ENCODE peak calls at places on chromosomes 13 and 19, in seven cellular contexts. Y is HepG2, E is K562, K is SK-N-SH, W is HCT116, M is H1, N is GM12878. V is an unnamed sample.

GRCh38 chr19:10518444-10519361 is 1.5 kb upstream of the S1PR5 start:
- DNase-seq in Y (no peak), E (no peak), K (peak; percentile 51), W (no peak), M (peak; percentile 59), N (no peak), V (no peak)

GRCh38 chr19:44303976-44304568 is 753 bp downstream of the ZNF235 start:
- DNase-seq in Y (no peak), E (peak; percentile 20), K (peak; percentile 62), W (no peak), M (no peak), N (no peak), V (peak; percentile 6)

GRCh38 chr19:49592486-49593232 is 1.7 kb downstream of the PRR12 start:
- DNase-seq in Y (no peak), E (peak; percentile 35), K (no peak), W (no peak), M (no peak), N (no peak), V (no peak)

GRCh38 chr19:17654993-17655392 is 33.2 kb downstream of the UNC13A start:
- DNase-seq in Y (no peak), E (peak; percentile 40), K (peak; percentile 62), W (peak; percentile 64), M (peak; percentile 61), N (no peak), V (peak; percentile 75)

GRCh38 chr19:50722248-50723013 is 733 bp upstream of the CLEC11A start:
- DNase-seq in Y (no peak), E (no peak), K (no peak), W (no peak), M (no peak), N (no peak), V (no peak)

GRCh38 chr13:74922963-74923362 is 559.0 kb downstream of the TBC1D4 start:
- DNase-seq in Y (no peak), E (no peak), K (no peak), W (no peak), M (no peak), N (no peak), V (no peak)

GRCh38 chr13:73403362-73404150 is 344.8 kb downstream of the KLF5 start:
- DNase-seq in Y (no peak), E (no peak), K (no peak), W (no peak), M (no peak), N (no peak), V (no peak)

GRCh38 chr13:111664060-111664459 is 343.6 kb downstream of the TEX29 start:
- DNase-seq in Y (no peak), E (no peak), K (no peak), W (no peak), M (peak; percentile 36), N (no peak), V (no peak)

GRCh38 chr13:36907801-36908200 is 12.2 kb downstream of the SMAD9 start:
- DNase-seq in Y (no peak), E (no peak), K (no peak), W (no peak), M (no peak), N (no peak), V (no peak)

GRCh38 chr19:45079063-45079910 is at the start of gene GEMIN7:
- DNase-seq in Y (peak; percentile 60), E (peak; percentile 85), K (peak; percentile 96), W (peak; percentile 44), M (peak; percentile 92), N (peak; percentile 64), V (no peak)

GRCh38 chr19:1857648-1858326 is 5.6 kb downstream of the KLF16 start:
- DNase-seq in Y (no peak), E (no peak), K (no peak), W (no peak), M (no peak), N (no peak), V (no peak)

GRCh38 chr19:2223959-2224358 is 12.2 kb downstream of the PLEKHJ1 start:
- DNase-seq in Y (no peak), E (no peak), K (no peak), W (no peak), M (no peak), N (no peak), V (no peak)

GRCh38 chr19:10107817-10108367 is 1.7 kb downstream of the PPAN start:
- DNase-seq in Y (no peak), E (no peak), K (no peak), W (no peak), M (no peak), N (no peak), V (no peak)

GRCh38 chr13:37360556-37360955 is 238.0 kb downstream of the POSTN start:
- DNase-seq in Y (no peak), E (no peak), K (no peak), W (no peak), M (no peak), N (no peak), V (no peak)

GRCh38 chr13:44431150-44431549 is 57.5 kb downstream of the SERP2 start:
- DNase-seq in Y (peak; percentile 70), E (no peak), K (no peak), W (no peak), M (peak; percentile 41), N (no peak), V (no peak)

GRCh38 chr19:2266183-2266993 is 10.2 kb upstream of the JSRP1 start:
- DNase-seq in Y (peak; percentile 58), E (peak; percentile 69), K (peak; percentile 46), W (no peak), M (no peak), N (peak; percentile 54), V (peak; percentile 69)

GRCh38 chr19:19506592-19506991 is 8.8 kb downstream of the TSSK6 start:
- DNase-seq in Y (no peak), E (no peak), K (no peak), W (no peak), M (no peak), N (no peak), V (no peak)

GRCh38 chr13:113183450-113184129 is 24.9 kb downstream of the PCID2 start:
- DNase-seq in Y (peak; percentile 85), E (no peak), K (no peak), W (no peak), M (no peak), N (no peak), V (no peak)

GRCh38 chr13:25391932-25392331 is 20.2 kb downstream of the ATP8A2 start:
- DNase-seq in Y (no peak), E (peak; percentile 41), K (no peak), W (no peak), M (no peak), N (no peak), V (no peak)

GRCh38 chr13:78160793-78161192 is 242.2 kb upstream of the EDNRB start:
- DNase-seq in Y (no peak), E (no peak), K (no peak), W (no peak), M (no peak), N (no peak), V (no peak)

GRCh38 chr19:7833225-7834156 is 3.5 kb downstream of the EVI5L start:
- DNase-seq in Y (peak; percentile 29), E (peak; percentile 37), K (no peak), W (peak; percentile 93), M (no peak), N (no peak), V (no peak)

GRCh38 chr19:5935473-5936307 is 21.6 kb downstream of the CAPS start:
- DNase-seq in Y (no peak), E (no peak), K (peak; percentile 74), W (no peak), M (no peak), N (no peak), V (no peak)

GRCh38 chr19:18804643-18805042 is 13.5 kb upstream of the COMP start:
- DNase-seq in Y (no peak), E (no peak), K (no peak), W (no peak), M (no peak), N (no peak), V (no peak)

GRCh38 chr13:76795701-76796695 is 90.2 kb downstream of the KCTD12 start:
- DNase-seq in Y (no peak), E (no peak), K (no peak), W (no peak), M (no peak), N (no peak), V (no peak)

GRCh38 chr13:30872685-30873443 is 33.2 kb upstream of the MEDAG start:
- DNase-seq in Y (peak; percentile 26), E (no peak), K (peak; percentile 55), W (no peak), M (no peak), N (no peak), V (no peak)
- TF ChIP-seq JUND in Y (no peak), E (no peak), K (peak; percentile 66), W (no peak), M (peak; percentile 70), N (no peak), V (no peak)

DNA sequence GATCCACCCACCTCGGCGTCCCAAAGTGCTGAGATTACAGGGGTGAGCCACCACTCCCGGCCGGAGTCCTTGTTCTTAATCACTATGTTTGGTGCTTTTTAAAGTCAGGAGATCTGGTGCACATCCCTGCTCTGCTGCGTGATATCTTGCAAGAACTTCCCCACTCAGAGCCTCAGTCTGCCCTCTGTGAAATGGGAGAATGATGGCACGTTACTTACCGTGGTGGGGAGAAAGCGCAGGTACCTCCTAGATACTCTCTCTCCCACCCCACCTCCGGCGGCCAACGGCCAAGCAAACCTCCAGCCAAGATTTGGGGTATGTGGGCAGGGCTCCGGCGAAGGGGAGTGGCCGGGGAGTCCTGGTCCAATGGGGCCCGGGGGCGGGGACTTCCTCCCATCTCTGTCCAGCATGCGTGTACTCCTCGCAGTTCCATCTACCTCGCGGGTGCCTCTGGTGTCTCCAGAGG is at the start of gene RYR1:
- DNase-seq in Y (no peak), E (peak; percentile 95), K (peak; percentile 90), W (peak; percentile 37), M (peak; percentile 94), N (no peak), V (peak; percentile 58)
- TF ChIP-seq JUND in Y (no peak), E (peak; percentile 7), K (no peak), W (no peak), M (no peak), N (no peak), V (no peak)

GRCh38 chr13:26847281-26847680 is 86.7 kb upstream of the GPR12 start:
- DNase-seq in Y (no peak), E (no peak), K (no peak), W (no peak), M (no peak), N (no peak), V (no peak)
- TF ChIP-seq JUND in Y (no peak), E (no peak), K (no peak), W (no peak), M (no peak), N (no peak), V (no peak)

DNA sequence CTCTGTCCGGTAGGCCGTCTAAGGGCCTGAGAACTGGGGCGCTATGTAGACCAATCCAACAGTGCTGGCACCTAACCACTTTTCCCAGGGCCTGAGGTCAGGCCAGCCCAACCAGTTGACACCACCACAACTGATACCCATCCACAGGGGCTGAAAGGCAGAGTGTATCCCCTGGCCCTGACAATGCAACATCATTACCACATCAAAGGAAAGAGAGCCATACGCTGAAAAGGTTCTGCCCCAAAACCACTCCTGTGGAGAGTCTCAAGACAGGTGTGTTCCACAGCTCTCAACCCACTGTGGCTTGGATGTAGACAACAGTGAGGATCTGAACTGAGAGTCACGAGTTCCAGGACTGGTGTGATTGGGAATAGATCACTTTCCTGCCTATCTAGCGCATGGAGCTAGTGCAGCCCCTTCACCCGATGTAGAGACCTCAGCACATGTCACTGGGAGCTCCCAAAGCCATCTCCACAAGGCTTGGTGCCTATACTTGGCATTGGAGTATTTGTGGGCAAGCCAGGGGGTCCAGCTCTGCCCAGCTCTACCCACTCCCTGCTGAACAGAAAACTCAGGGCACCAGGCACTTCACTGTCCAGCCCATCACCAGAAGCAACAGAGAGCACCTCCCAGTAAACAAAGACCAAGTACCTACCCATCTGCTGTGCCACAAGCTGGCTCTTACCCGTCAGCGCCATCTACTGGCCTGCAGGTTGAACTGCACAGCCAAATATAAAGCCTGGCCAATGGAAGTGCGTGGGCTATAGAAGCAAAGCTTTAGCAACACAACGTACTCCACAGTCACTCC is 579.5 kb downstream of the UQCRFS1 start:
- DNase-seq in Y (no peak), E (peak; percentile 73), K (peak; percentile 52), W (no peak), M (peak; percentile 72), N (no peak), V (peak; percentile 67)
- TF ChIP-seq JUND in Y (no peak), E (peak; percentile 29), K (no peak), W (no peak), M (no peak), N (no peak), V (no peak)

V was measured in T47D.